ENCODE peak calls at places on chromosomes 3 and 15, in six cellular contexts. O is endodermal cell, Q is natural killer cell, L is suprapubic skin, B is stomach, M is thoracic aorta. H is an unnamed sample.

GRCh38 chr3:9141903-9142302 is 107.5 kb downstream of the SRGAP3 start:
- DNase-seq in O (no peak), L (no peak), Q (no peak), M (no peak), B (no peak), H (no peak)

GRCh38 chr3:30511524-30512278 is 94.7 kb upstream of the TGFBR2 start:
- DNase-seq in Q (no peak), O (no peak), B (no peak), M (no peak), L (no peak), H (no peak)

GRCh38 chr15:44971036-44971435 is 14.5 kb downstream of the TERB2 start:
- DNase-seq in M (no peak), Q (no peak), O (no peak), L (no peak), B (no peak), H (no peak)

GRCh38 chr3:106582151-106582550 is 713.3 kb upstream of the CBLB start:
- DNase-seq in B (no peak), L (no peak), Q (no peak), M (no peak), O (no peak), H (no peak)

GRCh38 chr3:64650710-64651109 is 37.1 kb downstream of the ADAMTS9 start:
- DNase-seq in Q (no peak), M (no peak), B (no peak), L (no peak), O (peak), H (no peak)

GRCh38 chr3:23113455-23114171 is 89.5 kb upstream of the UBE2E2 start:
- DNase-seq in B (no peak), O (no peak), M (no peak), Q (no peak), L (no peak), H (no peak)

GRCh38 chr3:72042397-72043211 is 257.7 kb upstream of the PROK2 start:
- DNase-seq in Q (no peak), B (no peak), O (peak), L (no peak), M (no peak), H (no peak)

GRCh38 chr3:59549972-59550371 is 500.1 kb upstream of the CFAP20DC start:
- DNase-seq in M (no peak), Q (no peak), B (no peak), L (no peak), O (no peak), H (no peak)

GRCh38 chr3:2623463-2623862 is 486.7 kb downstream of the IL5RA start:
- DNase-seq in L (no peak), M (no peak), O (no peak), B (no peak), Q (no peak), H (no peak)

GRCh38 chr15:98442379-98442833 is 205.9 kb upstream of the IGF1R start:
- DNase-seq in M (no peak), B (peak), Q (peak), O (peak), L (no peak), H (no peak)

GRCh38 chr3:194091141-194091540 is 44.8 kb upstream of the HES1 start:
- DNase-seq in L (no peak), M (no peak), B (no peak), O (no peak), Q (no peak), H (no peak)

GRCh38 chr3:89851974-89852621 is 744.7 kb downstream of the EPHA3 start:
- DNase-seq in B (peak), Q (no peak), O (peak), L (no peak), M (no peak), H (no peak)

GRCh38 chr3:13079510-13079909 is 6.3 kb upstream of the IQSEC1 start:
- DNase-seq in B (no peak), M (no peak), O (no peak), L (no peak), Q (no peak), H (no peak)

GRCh38 chr3:173983353-173983752 is 585.8 kb downstream of the NLGN1 start:
- DNase-seq in M (no peak), O (no peak), Q (no peak), B (no peak), L (no peak), H (no peak)

GRCh38 chr3:52769786-52770445 is 824 bp downstream of the NEK4 start:
- DNase-seq in M (no peak), Q (no peak), O (no peak), L (no peak), B (no peak), H (no peak)

GRCh38 chr3:195124378-195124985 is 146.5 kb downstream of the XXYLT1 start:
- DNase-seq in O (no peak), L (no peak), M (no peak), B (no peak), Q (no peak), H (no peak)

GRCh38 chr15:75359537-75360250 is 8.7 kb downstream of the MAN2C1 start:
- DNase-seq in M (no peak), L (no peak), Q (no peak), O (no peak), B (no peak), H (no peak)

GRCh38 chr3:182618085-182618732 is 175.1 kb upstream of the ATP11B start:
- DNase-seq in L (no peak), Q (no peak), B (no peak), O (no peak), M (no peak), H (no peak)

GRCh38 chr3:113151475-113152031 is 59.8 kb upstream of the BOC start:
- DNase-seq in B (no peak), M (no peak), O (no peak), L (no peak), Q (no peak), H (no peak)

GRCh38 chr3:127158614-127159221 is 34.2 kb upstream of the PRR23E start:
- DNase-seq in B (no peak), O (peak), Q (no peak), M (no peak), L (peak), H (no peak)

GRCh38 chr15:90388462-90389182 is 580 bp downstream of the IQGAP1 start:
- DNase-seq in Q (peak), L (peak), O (peak), M (peak), B (peak), H (peak)

GRCh38 chr3:9122732-9123364 is 126.6 kb downstream of the SRGAP3 start:
- DNase-seq in B (no peak), L (no peak), O (no peak), Q (no peak), M (no peak), H (no peak)

GRCh38 chr3:6821411-6821810 is 39.5 kb upstream of the GRM7 start:
- DNase-seq in O (no peak), M (no peak), Q (no peak), B (no peak), L (no peak), H (no peak)

GRCh38 chr3:154100556-154100955 is 20.6 kb upstream of the ARHGEF26 start:
- DNase-seq in Q (no peak), B (no peak), M (no peak), O (no peak), L (no peak), H (no peak)

GRCh38 chr3:161893972-161894371 is 397.4 kb downstream of the OTOL1 start:
- DNase-seq in Q (no peak), M (no peak), L (no peak), O (no peak), B (no peak), H (no peak)

GRCh38 chr15:92797168-92798052 is 102.7 kb upstream of the CHD2 start:
- DNase-seq in M (no peak), O (peak), L (no peak), B (no peak), Q (no peak), H (no peak)

GRCh38 chr3:159634414-159634813 is 354.2 kb upstream of the IL12A start:
- DNase-seq in B (no peak), Q (no peak), O (no peak), M (no peak), L (no peak), H (no peak)

GRCh38 chr15:66269326-66270090 is 16.0 kb upstream of the MEGF11 start:
- DNase-seq in Q (no peak), B (no peak), M (no peak), L (no peak), O (peak), H (no peak)

GRCh38 chr3:115627180-115628074 is 4.1 kb downstream of the GAP43 start:
- DNase-seq in B (no peak), M (no peak), O (peak), Q (no peak), L (no peak), H (no peak)

GRCh38 chr3:11624161-11624560 is 19.6 kb downstream of the VGLL4 start:
- DNase-seq in Q (no peak), L (no peak), M (no peak), B (no peak), O (no peak), H (no peak)

GRCh38 chr3:53489401-53490130 is 4.8 kb upstream of the CACNA1D start:
- DNase-seq in M (no peak), L (no peak), O (no peak), Q (no peak), B (no peak), H (no peak)

GRCh38 chr15:89675606-89676005 is 3.6 kb downstream of the PLIN1 start:
- DNase-seq in O (no peak), M (no peak), L (no peak), B (no peak), Q (no peak), H (no peak)

GRCh38 chr3:58497074-58497473 is 5.2 kb downstream of the KCTD6 start:
- DNase-seq in L (no peak), B (no peak), Q (no peak), O (peak), M (no peak), H (no peak)

GRCh38 chr3:34207826-34208225 is 409.4 kb downstream of the PDCD6IP start:
- DNase-seq in O (no peak), L (no peak), B (no peak), M (no peak), Q (no peak), H (no peak)

GRCh38 chr3:162628531-162628930 is 1131.9 kb downstream of the OTOL1 start:
- DNase-seq in O (no peak), B (no peak), M (no peak), L (no peak), Q (no peak), H (no peak)

GRCh38 chr3:17014286-17014685 is 129.5 kb downstream of the PLCL2 start:
- DNase-seq in B (no peak), Q (no peak), L (no peak), M (no peak), O (no peak), H (no peak)

GRCh38 chr15:99453646-99454045 is 112.1 kb upstream of the MEF2A start:
- DNase-seq in B (no peak), M (no peak), Q (peak), L (no peak), O (peak), H (no peak)

GRCh38 chr3:126106336-126107202 is 22.6 kb upstream of the SLC41A3 start:
- DNase-seq in O (no peak), B (no peak), M (no peak), Q (peak), L (peak), H (no peak)

DNA sequence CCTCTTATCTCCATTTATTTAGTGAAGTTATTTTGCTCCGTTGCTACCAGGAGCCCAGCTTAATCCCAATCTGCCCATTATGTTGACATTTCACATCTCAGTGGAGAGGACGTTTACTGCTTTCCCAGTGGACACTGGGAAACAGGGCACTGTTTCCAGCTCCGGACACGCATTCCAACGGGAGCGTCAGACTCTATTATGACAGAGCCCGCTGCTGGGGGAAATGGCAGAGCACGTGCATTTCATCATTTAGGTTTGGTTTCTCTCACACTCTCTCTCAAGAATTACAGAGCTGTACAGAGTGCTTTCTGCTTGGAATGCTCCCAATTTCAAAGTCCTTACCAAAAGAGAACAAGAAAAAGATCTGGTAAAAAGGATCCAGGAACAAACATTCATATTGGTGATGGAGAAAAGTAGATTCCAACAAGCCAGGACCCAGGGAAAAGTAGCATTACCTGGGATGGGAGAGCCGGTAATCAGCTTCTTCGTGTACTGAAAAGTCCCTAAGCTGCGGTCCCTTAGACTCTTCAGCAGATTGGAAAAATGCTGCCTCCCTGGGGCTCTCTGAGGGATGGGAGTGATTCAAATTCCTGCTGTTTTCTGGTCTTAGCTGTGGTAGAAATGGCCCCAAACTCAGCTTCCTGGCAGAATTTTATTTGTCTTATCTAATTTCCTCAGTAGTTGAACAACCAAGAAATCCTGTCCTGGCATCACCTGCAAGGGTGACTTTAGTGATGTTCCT is 136.0 kb upstream of the THBS1 start:
- DNase-seq in B (no peak), L (no peak), O (no peak), M (no peak), Q (no peak), H (no peak)
- TF ChIP-seq CTCF in B (no peak), L (no peak), O (no peak), M (no peak), Q (no peak), H (no peak)

GRCh38 chr3:46365737-46366524 is 4.8 kb upstream of the CCR5 start:
- DNase-seq in B (no peak), M (no peak), L (no peak), O (no peak), Q (no peak), H (no peak)

GRCh38 chr3:46370784-46371183 is at the start of gene CCR5:
- DNase-seq in L (no peak), B (no peak), Q (no peak), O (no peak), M (no peak), H (no peak)

GRCh38 chr3:46367811-46368210 is 2.9 kb upstream of the CCR5 start:
- DNase-seq in B (no peak), L (no peak), O (no peak), Q (no peak), M (no peak), H (no peak)

GRCh38 chr3:46369675-46370132 is 1.0 kb upstream of the CCR5 start:
- DNase-seq in L (no peak), B (no peak), M (no peak), O (no peak), Q (no peak), H (no peak)

GRCh38 chr3:46368569-46368968 is 2.2 kb upstream of the CCR5 start:
- DNase-seq in Q (peak), B (peak), O (peak), M (no peak), L (peak), H (peak)
- TF ChIP-seq CTCF in Q (peak), B (peak), O (peak), M (no peak), L (no peak), H (no peak)

GRCh38 chr3:196711838-196712513 is at the start of the genes CEP19 and PIGX:
- DNase-seq in M (peak), Q (peak), O (peak), B (peak), L (peak), H (peak)
- TF ChIP-seq CTCF in M (peak), Q (no peak), O (no peak), B (peak), L (no peak), H (no peak)

DNA sequence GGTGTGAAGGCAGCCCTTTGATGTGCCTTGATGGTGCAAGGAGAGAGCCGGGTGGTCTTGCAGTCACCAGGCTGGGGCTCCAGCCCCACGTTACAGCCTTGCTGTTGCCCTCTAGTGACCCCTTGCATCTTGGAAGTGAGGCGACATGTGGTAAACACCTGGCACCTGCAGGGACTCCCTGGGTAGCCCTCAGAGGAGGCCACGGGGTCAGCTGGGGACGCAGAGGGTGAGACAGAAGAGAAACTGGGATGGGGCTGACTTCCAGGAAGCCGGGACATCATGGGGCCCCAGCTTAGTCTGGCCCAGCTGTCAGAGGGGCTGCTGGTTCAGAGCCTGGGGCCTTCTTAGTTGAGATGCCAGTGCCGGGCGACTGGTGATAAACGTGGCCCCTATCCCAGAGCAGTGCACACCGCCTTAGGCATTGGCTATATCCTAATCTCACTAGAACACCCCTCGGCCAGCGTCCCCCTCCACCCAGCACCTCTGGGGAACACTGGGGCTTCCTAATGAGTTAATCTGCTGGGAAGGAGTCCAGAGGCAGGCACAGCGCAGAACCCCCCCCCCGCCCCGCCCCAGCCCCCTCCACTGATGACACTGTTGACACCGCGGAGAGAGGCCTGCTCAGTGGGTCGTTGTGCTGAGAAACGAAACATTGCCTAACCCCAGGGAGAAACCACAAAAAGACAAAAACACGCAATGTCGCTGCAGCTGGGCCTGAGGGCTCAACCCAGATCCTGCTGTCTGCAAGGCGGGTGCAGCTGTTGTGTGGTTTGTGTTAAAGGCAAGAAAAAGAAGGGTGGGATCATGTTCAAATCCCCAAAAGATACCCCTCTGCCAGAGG is 60.5 kb upstream of the KLF13 start:
- DNase-seq in L (peak), M (no peak), Q (peak), B (peak), O (peak), H (peak)
- TF ChIP-seq CTCF in L (no peak), M (no peak), Q (no peak), B (no peak), O (peak), H (no peak)

GRCh38 chr15:57526076-57526475 is 65.6 kb upstream of the MYZAP start:
- DNase-seq in L (no peak), B (no peak), Q (no peak), O (peak), M (no peak), H (no peak)
- TF ChIP-seq CTCF in L (no peak), B (no peak), Q (no peak), O (no peak), M (no peak), H (no peak)